ENCODE peak calls at places on chromosomes 16 and 17, in ten cellular contexts. One of them, this sample, is unnamed.
A peak's percentile ranks its signal among the peaks of the same experiment; 100 is the strongest.

GRCh38 chr17:45170280-45170975 is 8.8 kb downstream of the HEXIM2 start:
- DNase-seq in suprapubic skin: no peak
- DNase-seq in H1: no peak
- DNase-seq in K562: no peak
- DNase-seq in HepG2: no peak
- DNase-seq in body of pancreas: no peak
- DNase-seq in A549: no peak
- DNase-seq in heart left ventricle: no peak
- DNase-seq in esophagus squamous epithelium: no peak
- DNase-seq in esophagus muscularis mucosa: no peak
- DNase-seq in this sample: no peak

GRCh38 chr17:69669441-69670178 is 255.1 kb downstream of the MAP2K6 start:
- DNase-seq in suprapubic skin: no peak
- DNase-seq in H1: no peak
- DNase-seq in K562: no peak
- DNase-seq in HepG2: no peak
- DNase-seq in body of pancreas: no peak
- DNase-seq in A549: no peak
- DNase-seq in heart left ventricle: no peak
- DNase-seq in esophagus squamous epithelium: no peak
- DNase-seq in esophagus muscularis mucosa: no peak
- DNase-seq in this sample: no peak

GRCh38 chr16:31072540-31073072 is 1.4 kb downstream of the ZNF668 start:
- DNase-seq in suprapubic skin: no peak
- DNase-seq in H1: no peak
- DNase-seq in K562: peak; percentile 48
- DNase-seq in HepG2: peak; percentile 27
- DNase-seq in body of pancreas: no peak
- DNase-seq in A549: peak; percentile 34
- DNase-seq in heart left ventricle: no peak
- DNase-seq in esophagus squamous epithelium: no peak
- DNase-seq in esophagus muscularis mucosa: no peak
- DNase-seq in this sample: no peak

GRCh38 chr17:3887394-3887793 is 5.5 kb downstream of the CAMKK1 start:
- DNase-seq in suprapubic skin: no peak
- DNase-seq in H1: no peak
- DNase-seq in K562: no peak
- DNase-seq in HepG2: no peak
- DNase-seq in body of pancreas: no peak
- DNase-seq in A549: no peak
- DNase-seq in heart left ventricle: no peak
- DNase-seq in esophagus squamous epithelium: no peak
- DNase-seq in esophagus muscularis mucosa: no peak
- DNase-seq in this sample: no peak

GRCh38 chr17:64182325-64183012 is 52.5 kb upstream of the ERN1 start:
- DNase-seq in suprapubic skin: no peak
- DNase-seq in H1: no peak
- DNase-seq in K562: no peak
- DNase-seq in HepG2: no peak
- DNase-seq in body of pancreas: no peak
- DNase-seq in A549: no peak
- DNase-seq in heart left ventricle: no peak
- DNase-seq in esophagus squamous epithelium: no peak
- DNase-seq in esophagus muscularis mucosa: no peak
- DNase-seq in this sample: no peak

GRCh38 chr17:9467518-9467917 is 108.1 kb downstream of the STX8 start:
- DNase-seq in suprapubic skin: no peak
- DNase-seq in H1: peak; percentile 54
- DNase-seq in K562: no peak
- DNase-seq in HepG2: no peak
- DNase-seq in body of pancreas: peak; percentile 33
- DNase-seq in A549: no peak
- DNase-seq in heart left ventricle: no peak
- DNase-seq in esophagus squamous epithelium: no peak
- DNase-seq in esophagus muscularis mucosa: no peak
- DNase-seq in this sample: no peak

GRCh38 chr16:67115649-67116048 is 5.9 kb downstream of the PHAF1 start:
- DNase-seq in suprapubic skin: peak; percentile 33
- DNase-seq in H1: no peak
- DNase-seq in K562: no peak
- DNase-seq in HepG2: no peak
- DNase-seq in body of pancreas: no peak
- DNase-seq in A549: peak; percentile 58
- DNase-seq in heart left ventricle: no peak
- DNase-seq in esophagus squamous epithelium: no peak
- DNase-seq in esophagus muscularis mucosa: no peak
- DNase-seq in this sample: peak; percentile 97

GRCh38 chr17:7491583-7491982 is 7.4 kb downstream of the POLR2A start:
- DNase-seq in suprapubic skin: no peak
- DNase-seq in H1: no peak
- DNase-seq in K562: no peak
- DNase-seq in HepG2: no peak
- DNase-seq in body of pancreas: no peak
- DNase-seq in A549: no peak
- DNase-seq in heart left ventricle: no peak
- DNase-seq in esophagus squamous epithelium: no peak
- DNase-seq in esophagus muscularis mucosa: no peak
- DNase-seq in this sample: no peak

GRCh38 chr17:17008998-17009397 is 33.3 kb upstream of the MPRIP start:
- DNase-seq in suprapubic skin: peak; percentile 44
- DNase-seq in H1: no peak
- DNase-seq in K562: no peak
- DNase-seq in HepG2: no peak
- DNase-seq in body of pancreas: no peak
- DNase-seq in A549: no peak
- DNase-seq in heart left ventricle: no peak
- DNase-seq in esophagus squamous epithelium: no peak
- DNase-seq in esophagus muscularis mucosa: no peak
- DNase-seq in this sample: no peak

GRCh38 chr16:51067352-51067751 is 83.7 kb downstream of the SALL1 start:
- DNase-seq in suprapubic skin: no peak
- DNase-seq in H1: no peak
- DNase-seq in K562: no peak
- DNase-seq in HepG2: no peak
- DNase-seq in body of pancreas: no peak
- DNase-seq in A549: no peak
- DNase-seq in heart left ventricle: no peak
- DNase-seq in esophagus squamous epithelium: no peak
- DNase-seq in esophagus muscularis mucosa: no peak
- DNase-seq in this sample: no peak

GRCh38 chr17:10042589-10043244 is 137.6 kb upstream of the RCVRN start:
- DNase-seq in suprapubic skin: no peak
- DNase-seq in H1: no peak
- DNase-seq in K562: no peak
- DNase-seq in HepG2: no peak
- DNase-seq in body of pancreas: no peak
- DNase-seq in A549: no peak
- DNase-seq in heart left ventricle: peak; percentile 53
- DNase-seq in esophagus squamous epithelium: no peak
- DNase-seq in esophagus muscularis mucosa: no peak
- DNase-seq in this sample: no peak

GRCh38 chr16:24748242-24748641 is 18.8 kb downstream of the TNRC6A start:
- DNase-seq in suprapubic skin: no peak
- DNase-seq in H1: no peak
- DNase-seq in K562: no peak
- DNase-seq in HepG2: no peak
- DNase-seq in body of pancreas: peak; percentile 39
- DNase-seq in A549: peak; percentile 29
- DNase-seq in heart left ventricle: no peak
- DNase-seq in esophagus squamous epithelium: no peak
- DNase-seq in esophagus muscularis mucosa: no peak
- DNase-seq in this sample: peak; percentile 44

GRCh38 chr16:85984211-85984880 is 85.4 kb downstream of the IRF8 start:
- DNase-seq in suprapubic skin: peak; percentile 31
- DNase-seq in H1: no peak
- DNase-seq in K562: no peak
- DNase-seq in HepG2: no peak
- DNase-seq in body of pancreas: no peak
- DNase-seq in A549: no peak
- DNase-seq in heart left ventricle: no peak
- DNase-seq in esophagus squamous epithelium: no peak
- DNase-seq in esophagus muscularis mucosa: no peak
- DNase-seq in this sample: no peak

GRCh38 chr16:85982563-85982939 is 83.6 kb downstream of the IRF8 start:
- DNase-seq in suprapubic skin: peak; percentile 64
- DNase-seq in H1: no peak
- DNase-seq in K562: no peak
- DNase-seq in HepG2: no peak
- DNase-seq in body of pancreas: peak; percentile 13
- DNase-seq in A549: no peak
- DNase-seq in heart left ventricle: peak; percentile 59
- DNase-seq in esophagus squamous epithelium: no peak
- DNase-seq in esophagus muscularis mucosa: no peak
- DNase-seq in this sample: no peak

GRCh38 chr16:85984947-85985451 is 86.0 kb downstream of the IRF8 start:
- DNase-seq in suprapubic skin: peak; percentile 62
- DNase-seq in H1: no peak
- DNase-seq in K562: no peak
- DNase-seq in HepG2: no peak
- DNase-seq in body of pancreas: no peak
- DNase-seq in A549: no peak
- DNase-seq in heart left ventricle: peak; percentile 43
- DNase-seq in esophagus squamous epithelium: no peak
- DNase-seq in esophagus muscularis mucosa: no peak
- DNase-seq in this sample: no peak

GRCh38 chr16:85983064-85983463 is 84.1 kb downstream of the IRF8 start:
- DNase-seq in suprapubic skin: peak; percentile 39
- DNase-seq in H1: no peak
- DNase-seq in K562: no peak
- DNase-seq in HepG2: no peak
- DNase-seq in body of pancreas: no peak
- DNase-seq in A549: no peak
- DNase-seq in heart left ventricle: no peak
- DNase-seq in esophagus squamous epithelium: no peak
- DNase-seq in esophagus muscularis mucosa: no peak
- DNase-seq in this sample: no peak

DNA sequence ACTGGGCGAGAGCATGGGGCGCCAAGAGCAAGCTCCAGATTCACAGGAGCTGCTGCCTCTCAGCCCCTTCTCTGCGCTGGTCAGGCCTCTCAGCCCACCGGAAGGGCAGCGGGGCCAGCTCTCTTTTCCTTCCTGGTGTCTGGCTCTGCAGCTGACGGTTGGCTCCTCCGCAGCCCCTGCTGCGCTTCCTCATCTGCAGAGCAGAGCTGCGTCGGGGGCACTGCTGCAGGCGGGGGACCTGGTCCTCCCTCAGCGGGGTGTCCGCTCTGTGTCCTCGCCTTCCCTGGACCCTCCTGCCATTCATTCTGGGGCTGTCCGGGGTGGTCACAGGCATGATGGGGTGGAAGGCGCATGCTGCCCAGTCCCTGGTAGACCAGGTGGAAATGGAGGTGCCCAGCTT is 84.6 kb downstream of the IRF8 start:
- DNase-seq in suprapubic skin: peak; percentile 46
- DNase-seq in H1: no peak
- DNase-seq in K562: no peak
- DNase-seq in HepG2: no peak
- DNase-seq in body of pancreas: no peak
- DNase-seq in A549: no peak
- DNase-seq in heart left ventricle: peak; percentile 43
- DNase-seq in esophagus squamous epithelium: no peak
- DNase-seq in esophagus muscularis mucosa: no peak
- DNase-seq in this sample: no peak
- TF ChIP-seq POLR2A in suprapubic skin: no peak
- TF ChIP-seq POLR2A in H1: no peak
- TF ChIP-seq POLR2A in K562: no peak
- TF ChIP-seq POLR2A in HepG2: no peak
- TF ChIP-seq POLR2A in body of pancreas: no peak
- TF ChIP-seq POLR2A in A549: no peak
- TF ChIP-seq POLR2A in heart left ventricle: no peak
- TF ChIP-seq POLR2A in esophagus squamous epithelium: no peak
- TF ChIP-seq POLR2A in esophagus muscularis mucosa: no peak
- TF ChIP-seq POLR2A in this sample: no peak

GRCh38 chr16:528111-529011 is 849 bp downstream of the CAPN15 start:
- DNase-seq in suprapubic skin: no peak
- DNase-seq in H1: no peak
- DNase-seq in K562: peak; percentile 39
- DNase-seq in HepG2: no peak
- DNase-seq in body of pancreas: peak; percentile 45
- DNase-seq in A549: peak; percentile 36
- DNase-seq in heart left ventricle: no peak
- DNase-seq in esophagus squamous epithelium: no peak
- DNase-seq in esophagus muscularis mucosa: no peak
- DNase-seq in this sample: peak; percentile 80
- TF ChIP-seq POLR2A in suprapubic skin: no peak
- TF ChIP-seq POLR2A in H1: no peak
- TF ChIP-seq POLR2A in K562: peak; percentile 77
- TF ChIP-seq POLR2A in HepG2: no peak
- TF ChIP-seq POLR2A in body of pancreas: no peak
- TF ChIP-seq POLR2A in A549: no peak
- TF ChIP-seq POLR2A in heart left ventricle: no peak
- TF ChIP-seq POLR2A in esophagus squamous epithelium: no peak
- TF ChIP-seq POLR2A in esophagus muscularis mucosa: no peak
- TF ChIP-seq POLR2A in this sample: peak; percentile 54

DNA sequence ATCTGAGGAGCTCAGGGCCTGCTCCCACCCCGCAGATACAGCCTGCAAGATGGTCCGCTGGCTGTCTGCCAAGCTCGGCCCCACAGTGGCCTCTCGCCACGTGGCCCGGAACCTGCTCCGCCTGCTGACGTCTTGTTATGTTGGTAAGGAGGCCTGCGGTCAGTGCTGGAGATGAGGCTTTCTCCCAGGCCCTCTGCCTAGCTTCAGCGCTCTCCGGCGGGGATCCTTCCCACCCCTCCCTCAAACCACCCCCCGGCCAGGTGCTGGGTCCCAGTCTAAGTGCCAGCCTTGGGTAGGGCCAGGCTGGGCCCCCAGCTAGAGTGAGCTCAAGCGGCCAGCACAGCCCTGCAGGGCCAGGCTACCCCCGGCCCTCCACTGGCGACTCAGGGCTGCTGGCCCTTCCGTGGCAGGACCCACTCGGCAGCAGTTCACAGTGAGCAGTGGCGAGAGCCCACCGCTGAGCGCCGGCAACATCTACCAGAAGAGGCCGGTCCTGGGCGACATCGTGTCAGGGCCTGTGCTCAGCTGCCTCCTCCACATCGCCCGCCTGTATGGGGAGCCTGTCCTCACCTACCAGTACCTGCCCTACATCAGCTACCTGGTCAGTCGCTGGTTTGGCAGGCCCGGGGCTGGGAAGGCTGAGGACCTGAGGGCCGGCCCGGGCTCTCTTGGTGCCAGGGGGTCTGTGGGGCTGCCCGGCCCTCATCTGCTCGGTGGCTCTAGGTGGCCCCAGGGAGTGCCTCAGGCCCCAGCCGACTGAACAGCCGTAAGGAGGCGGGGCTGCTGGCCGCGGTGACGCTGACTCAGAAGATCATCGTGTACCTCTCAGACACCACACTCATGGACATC is 6.1 kb downstream of the WDR81 start:
- DNase-seq in suprapubic skin: peak; percentile 90
- DNase-seq in H1: no peak
- DNase-seq in K562: peak; percentile 78
- DNase-seq in HepG2: no peak
- DNase-seq in body of pancreas: peak; percentile 58
- DNase-seq in A549: no peak
- DNase-seq in heart left ventricle: peak; percentile 93
- DNase-seq in esophagus squamous epithelium: no peak
- DNase-seq in esophagus muscularis mucosa: no peak
- DNase-seq in this sample: peak; percentile 92
- TF ChIP-seq POLR2A in suprapubic skin: no peak
- TF ChIP-seq POLR2A in H1: no peak
- TF ChIP-seq POLR2A in K562: peak; percentile 60
- TF ChIP-seq POLR2A in HepG2: no peak
- TF ChIP-seq POLR2A in body of pancreas: no peak
- TF ChIP-seq POLR2A in A549: no peak
- TF ChIP-seq POLR2A in heart left ventricle: peak; percentile 28
- TF ChIP-seq POLR2A in esophagus squamous epithelium: no peak
- TF ChIP-seq POLR2A in esophagus muscularis mucosa: no peak
- TF ChIP-seq POLR2A in this sample: no peak

GRCh38 chr17:75345514-75346167 is 56.4 kb upstream of the SLC25A19 start:
- DNase-seq in suprapubic skin: no peak
- DNase-seq in H1: no peak
- DNase-seq in K562: no peak
- DNase-seq in HepG2: no peak
- DNase-seq in body of pancreas: no peak
- DNase-seq in A549: no peak
- DNase-seq in heart left ventricle: no peak
- DNase-seq in esophagus squamous epithelium: no peak
- DNase-seq in esophagus muscularis mucosa: no peak
- DNase-seq in this sample: no peak
- TF ChIP-seq POLR2A in suprapubic skin: no peak
- TF ChIP-seq POLR2A in H1: no peak
- TF ChIP-seq POLR2A in K562: no peak
- TF ChIP-seq POLR2A in HepG2: no peak
- TF ChIP-seq POLR2A in body of pancreas: no peak
- TF ChIP-seq POLR2A in A549: no peak
- TF ChIP-seq POLR2A in heart left ventricle: no peak
- TF ChIP-seq POLR2A in esophagus squamous epithelium: no peak
- TF ChIP-seq POLR2A in esophagus muscularis mucosa: no peak
- TF ChIP-seq POLR2A in this sample: no peak

This sample was measured in H54.